ENCODE peak calls at places on chromosomes 2 and 18, in six cellular contexts. One of them, this sample, is unnamed. For H3K36me3 and H3K27me3, the result is how much of the 10 kb centered on the place peaks cover.

GRCh38 chr2:121505005-121505404 is 25.7 kb upstream of the RNU4ATAC start:
- DNase-seq in fibroblast of lung: peak
- DNase-seq in heart left ventricle: no peak
- DNase-seq in lung: no peak
- DNase-seq in IMR-90: peak
- DNase-seq in uterus: no peak
- DNase-seq in this sample: peak

GRCh38 chr2:226605642-226606041 is 194.0 kb downstream of the IRS1 start:
- DNase-seq in fibroblast of lung: no peak
- DNase-seq in heart left ventricle: no peak
- DNase-seq in lung: no peak
- DNase-seq in IMR-90: no peak
- DNase-seq in uterus: no peak
- DNase-seq in this sample: no peak

GRCh38 chr2:51304341-51304740 is 272.4 kb upstream of the NRXN1 start:
- DNase-seq in fibroblast of lung: no peak
- DNase-seq in heart left ventricle: no peak
- DNase-seq in lung: no peak
- DNase-seq in IMR-90: no peak
- DNase-seq in uterus: no peak
- DNase-seq in this sample: no peak

GRCh38 chr2:212843409-212844199 is 305.0 kb upstream of the ERBB4 start:
- DNase-seq in fibroblast of lung: peak
- DNase-seq in heart left ventricle: no peak
- DNase-seq in lung: no peak
- DNase-seq in IMR-90: peak
- DNase-seq in uterus: no peak
- DNase-seq in this sample: peak

GRCh38 chr18:48889115-48889941 is 61.4 kb downstream of the SMAD7 start:
- DNase-seq in fibroblast of lung: peak
- DNase-seq in heart left ventricle: peak
- DNase-seq in lung: no peak
- DNase-seq in IMR-90: no peak
- DNase-seq in uterus: peak
- DNase-seq in this sample: no peak

GRCh38 chr2:124983595-124983994 is 958.5 kb downstream of the CNTNAP5 start:
- DNase-seq in fibroblast of lung: peak
- DNase-seq in heart left ventricle: no peak
- DNase-seq in lung: no peak
- DNase-seq in IMR-90: peak
- DNase-seq in uterus: no peak
- DNase-seq in this sample: peak

GRCh38 chr2:38274286-38275276 is 102.5 kb downstream of the ATL2 start:
- DNase-seq in fibroblast of lung: peak
- DNase-seq in heart left ventricle: no peak
- DNase-seq in lung: peak
- DNase-seq in IMR-90: peak
- DNase-seq in uterus: peak
- DNase-seq in this sample: peak

GRCh38 chr2:190530211-190530639 is 4.3 kb downstream of the NEMP2 start:
- DNase-seq in fibroblast of lung: peak
- DNase-seq in heart left ventricle: no peak
- DNase-seq in lung: no peak
- DNase-seq in IMR-90: peak
- DNase-seq in uterus: no peak
- DNase-seq in this sample: no peak

GRCh38 chr2:204395539-204395938 is 149.7 kb upstream of the PARD3B start:
- DNase-seq in fibroblast of lung: no peak
- DNase-seq in heart left ventricle: no peak
- DNase-seq in lung: no peak
- DNase-seq in IMR-90: no peak
- DNase-seq in uterus: no peak
- DNase-seq in this sample: no peak

GRCh38 chr2:218397502-218398436 is 1.9 kb upstream of the CTDSP1 start:
- DNase-seq in fibroblast of lung: peak
- DNase-seq in heart left ventricle: peak
- DNase-seq in lung: peak
- DNase-seq in IMR-90: peak
- DNase-seq in uterus: peak
- DNase-seq in this sample: no peak

GRCh38 chr2:182618672-182619079 is 97.4 kb upstream of the DNAJC10 start:
- DNase-seq in fibroblast of lung: peak
- DNase-seq in heart left ventricle: no peak
- DNase-seq in lung: no peak
- DNase-seq in IMR-90: peak
- DNase-seq in uterus: no peak
- DNase-seq in this sample: no peak

GRCh38 chr2:226308981-226309380 is 490.6 kb downstream of the IRS1 start:
- DNase-seq in fibroblast of lung: peak
- DNase-seq in heart left ventricle: peak
- DNase-seq in lung: no peak
- DNase-seq in IMR-90: peak
- DNase-seq in uterus: no peak
- DNase-seq in this sample: peak

GRCh38 chr18:59885579-59886163 is 14.1 kb upstream of the PMAIP1 start:
- DNase-seq in fibroblast of lung: peak
- DNase-seq in heart left ventricle: no peak
- DNase-seq in lung: no peak
- DNase-seq in IMR-90: peak
- DNase-seq in uterus: no peak
- DNase-seq in this sample: no peak

GRCh38 chr2:205763708-205764501 is 81.6 kb downstream of the NRP2 start:
- DNase-seq in fibroblast of lung: peak
- DNase-seq in heart left ventricle: peak
- DNase-seq in lung: peak
- DNase-seq in IMR-90: peak
- DNase-seq in uterus: peak
- DNase-seq in this sample: peak

GRCh38 chr18:70021043-70021442 is 73.4 kb upstream of the CD226 start:
- DNase-seq in fibroblast of lung: no peak
- DNase-seq in heart left ventricle: no peak
- DNase-seq in lung: no peak
- DNase-seq in IMR-90: no peak
- DNase-seq in uterus: no peak
- DNase-seq in this sample: no peak

GRCh38 chr2:27211943-27212625 is at the start of the genes ATRAID and SLC5A6:
- DNase-seq in fibroblast of lung: peak
- DNase-seq in heart left ventricle: peak
- DNase-seq in lung: peak
- DNase-seq in IMR-90: peak
- DNase-seq in uterus: peak
- DNase-seq in this sample: no peak

GRCh38 chr2:83747141-83747540 is 711.9 kb downstream of the SUCLG1 start:
- DNase-seq in fibroblast of lung: no peak
- DNase-seq in heart left ventricle: no peak
- DNase-seq in lung: no peak
- DNase-seq in IMR-90: no peak
- DNase-seq in uterus: no peak
- DNase-seq in this sample: no peak

GRCh38 chr2:57598552-57598951 is 448.1 kb upstream of the VRK2 start:
- DNase-seq in fibroblast of lung: no peak
- DNase-seq in heart left ventricle: no peak
- DNase-seq in lung: no peak
- DNase-seq in IMR-90: no peak
- DNase-seq in uterus: no peak
- DNase-seq in this sample: no peak

DNA sequence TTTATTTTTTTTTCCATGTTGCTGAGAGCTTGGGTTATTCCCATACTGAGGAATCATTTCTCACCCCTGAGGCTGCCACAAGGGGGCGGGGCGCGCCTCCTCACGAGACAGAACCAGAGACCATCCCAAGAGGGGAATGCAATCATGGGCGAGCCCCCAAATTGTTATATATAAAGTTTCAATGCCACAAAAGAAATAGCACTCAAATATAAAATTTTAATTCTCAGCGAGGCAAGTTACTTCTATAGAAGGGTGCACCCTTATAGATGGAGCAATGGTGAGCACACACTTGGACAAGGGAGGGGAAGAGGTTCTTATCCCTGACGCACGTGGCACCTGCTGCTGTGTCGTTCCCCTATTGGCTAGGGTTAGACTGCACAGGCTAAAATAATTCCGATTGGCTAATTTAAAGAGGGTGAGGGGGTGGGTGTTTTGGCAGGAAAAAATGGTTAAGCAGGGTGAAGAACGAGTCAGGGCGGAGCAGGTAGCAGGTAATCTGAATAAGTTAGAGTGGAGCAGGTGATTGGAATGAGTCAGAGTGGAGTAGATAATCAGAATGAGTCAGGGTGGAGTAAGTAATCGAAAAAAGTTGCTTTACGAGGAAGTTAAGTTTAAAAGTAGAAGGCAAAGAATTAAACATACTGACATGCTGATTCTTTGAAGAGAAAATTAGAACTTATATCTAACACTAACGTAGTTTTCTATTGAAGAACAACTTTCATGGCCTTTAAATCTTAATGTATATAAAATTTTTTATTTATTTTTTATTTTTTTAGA is 177.5 kb downstream of the MTCL1 start:
- DNase-seq in fibroblast of lung: peak
- DNase-seq in heart left ventricle: no peak
- DNase-seq in lung: no peak
- DNase-seq in IMR-90: no peak
- DNase-seq in uterus: no peak
- DNase-seq in this sample: no peak
- TF ChIP-seq CTCF in fibroblast of lung: no peak
- TF ChIP-seq CTCF in heart left ventricle: no peak
- TF ChIP-seq CTCF in lung: no peak
- TF ChIP-seq CTCF in IMR-90: no peak
- TF ChIP-seq CTCF in uterus: no peak
- TF ChIP-seq CTCF in this sample: no peak

GRCh38 chr2:96261328-96262003 is 4.3 kb downstream of the TMEM127 start:
- DNase-seq in fibroblast of lung: no peak
- DNase-seq in heart left ventricle: no peak
- DNase-seq in lung: no peak
- DNase-seq in IMR-90: no peak
- DNase-seq in uterus: no peak
- DNase-seq in this sample: no peak

GRCh38 chr2:96260404-96261260 is 5.2 kb downstream of the TMEM127 start:
- DNase-seq in fibroblast of lung: peak
- DNase-seq in heart left ventricle: peak
- DNase-seq in lung: peak
- DNase-seq in IMR-90: peak
- DNase-seq in uterus: peak
- DNase-seq in this sample: peak

GRCh38 chr2:96264086-96264485 is 1.7 kb downstream of the TMEM127 start:
- DNase-seq in fibroblast of lung: no peak
- DNase-seq in heart left ventricle: no peak
- DNase-seq in lung: no peak
- DNase-seq in IMR-90: peak
- DNase-seq in uterus: no peak
- DNase-seq in this sample: no peak

GRCh38 chr2:96264656-96265348 is 995 bp downstream of the TMEM127 start:
- DNase-seq in fibroblast of lung: peak
- DNase-seq in heart left ventricle: no peak
- DNase-seq in lung: peak
- DNase-seq in IMR-90: peak
- DNase-seq in uterus: no peak
- DNase-seq in this sample: no peak

GRCh38 chr2:96262306-96262705 is 3.5 kb downstream of the TMEM127 start:
- DNase-seq in fibroblast of lung: no peak
- DNase-seq in heart left ventricle: no peak
- DNase-seq in lung: no peak
- DNase-seq in IMR-90: no peak
- DNase-seq in uterus: no peak
- DNase-seq in this sample: no peak
- H3K36me3 ChIP-seq in fibroblast of lung: under half
- H3K36me3 ChIP-seq in heart left ventricle: under half
- H3K36me3 ChIP-seq in lung: under half
- H3K36me3 ChIP-seq in IMR-90: under half
- H3K36me3 ChIP-seq in uterus: under half
- H3K36me3 ChIP-seq in this sample: under half

GRCh38 chr2:101387151-101387807 is at the start of gene CREG2:
- DNase-seq in fibroblast of lung: peak
- DNase-seq in heart left ventricle: peak
- DNase-seq in lung: peak
- DNase-seq in IMR-90: peak
- DNase-seq in uterus: no peak
- DNase-seq in this sample: no peak
- H3K27me3 ChIP-seq in fibroblast of lung: under half
- H3K27me3 ChIP-seq in heart left ventricle: under half
- H3K27me3 ChIP-seq in lung: under half
- H3K27me3 ChIP-seq in IMR-90: under half
- H3K27me3 ChIP-seq in uterus: under half
- H3K27me3 ChIP-seq in this sample: under half

GRCh38 chr2:228039752-228040534 is 141.5 kb downstream of the SPHKAP start:
- DNase-seq in fibroblast of lung: peak
- DNase-seq in heart left ventricle: no peak
- DNase-seq in lung: no peak
- DNase-seq in IMR-90: no peak
- DNase-seq in uterus: no peak
- DNase-seq in this sample: no peak
- TF ChIP-seq CTCF in fibroblast of lung: peak
- TF ChIP-seq CTCF in heart left ventricle: peak
- TF ChIP-seq CTCF in lung: no peak
- TF ChIP-seq CTCF in IMR-90: peak
- TF ChIP-seq CTCF in uterus: no peak
- TF ChIP-seq CTCF in this sample: peak

GRCh38 chr2:147939313-147939712 is 81.2 kb downstream of the ORC4 start:
- DNase-seq in fibroblast of lung: no peak
- DNase-seq in heart left ventricle: no peak
- DNase-seq in lung: no peak
- DNase-seq in IMR-90: no peak
- DNase-seq in uterus: no peak
- DNase-seq in this sample: no peak

GRCh38 chr2:147937744-147938349 is 82.7 kb downstream of the ORC4 start:
- DNase-seq in fibroblast of lung: peak
- DNase-seq in heart left ventricle: no peak
- DNase-seq in lung: no peak
- DNase-seq in IMR-90: peak
- DNase-seq in uterus: no peak
- DNase-seq in this sample: no peak

GRCh38 chr2:147933931-147934330 is 86.6 kb downstream of the ORC4 start:
- DNase-seq in fibroblast of lung: no peak
- DNase-seq in heart left ventricle: no peak
- DNase-seq in lung: no peak
- DNase-seq in IMR-90: no peak
- DNase-seq in uterus: no peak
- DNase-seq in this sample: no peak

DNA sequence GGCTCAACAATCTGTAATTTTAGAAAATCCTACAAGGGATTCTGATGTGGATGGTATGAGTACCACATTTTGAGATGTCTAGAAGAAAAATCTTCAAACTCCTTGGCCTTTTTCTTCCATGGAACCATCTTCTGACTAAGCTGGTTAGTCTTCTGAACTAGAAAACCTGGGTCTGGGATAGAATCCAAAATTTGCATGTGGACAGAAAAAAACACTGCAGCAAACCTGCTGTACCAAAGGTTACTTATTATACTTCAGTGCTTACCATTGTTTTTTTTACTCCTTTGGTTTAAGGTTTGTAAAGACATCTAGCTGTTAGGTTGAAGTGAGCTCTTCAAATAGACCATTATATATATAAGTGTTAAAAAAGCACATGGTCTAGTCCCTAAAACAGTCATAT is 85.7 kb downstream of the ORC4 start:
- DNase-seq in fibroblast of lung: peak
- DNase-seq in heart left ventricle: no peak
- DNase-seq in lung: no peak
- DNase-seq in IMR-90: peak
- DNase-seq in uterus: no peak
- DNase-seq in this sample: no peak
- H3K36me3 ChIP-seq in fibroblast of lung: under half
- H3K36me3 ChIP-seq in heart left ventricle: half or more
- H3K36me3 ChIP-seq in lung: under half
- H3K36me3 ChIP-seq in IMR-90: under half
- H3K36me3 ChIP-seq in uterus: under half
- H3K36me3 ChIP-seq in this sample: under half